ENCODE peak calls at places on chromosomes 5 and 9, in seven cellular contexts. Z is testis; O is stimulated activated CD4-positive, alpha-beta T cell treated with anti-CD3 and anti-CD28 coated beads, Interleukin-2, amount 100 ng/mL, for 48 hours; A is left ventricle myocardium inferior; G is ureter; H is T follicular helper cell; E is cardiac muscle cell. F is an unnamed sample.

GRCh38 chr9:122961139-122961538 is 20.3 kb downstream of the RABGAP1 start:
- DNase-seq in G (no peak), E (no peak), O (no peak), H (no peak), A (no peak), Z (no peak), F (no peak)

GRCh38 chr9:68983008-68983411 is 30.9 kb downstream of the PRKACG start:
- DNase-seq in H (no peak), Z (no peak), A (no peak), E (no peak), G (no peak), O (no peak), F (no peak)

GRCh38 chr9:135884328-135885035 is 22.9 kb downstream of the CAMSAP1 start:
- DNase-seq in H (no peak), E (peak; percentile 29), O (no peak), Z (no peak), A (no peak), G (no peak), F (no peak)

GRCh38 chr9:35791321-35791921 is at the start of gene NPR2:
- DNase-seq in A (peak; percentile 55), Z (peak; percentile 38), H (no peak), O (no peak), E (peak; percentile 58), G (no peak), F (peak; percentile 62)

GRCh38 chr9:93239526-93239925 is 55.6 kb downstream of the WNK2 start:
- DNase-seq in Z (no peak), E (no peak), O (no peak), G (no peak), A (no peak), H (no peak), F (no peak)

GRCh38 chr5:18882162-18882561 is 1105.8 kb downstream of the CDH18 start:
- DNase-seq in H (no peak), E (no peak), A (no peak), O (no peak), Z (no peak), G (no peak), F (no peak)

GRCh38 chr5:59756373-59757035 is 137.0 kb downstream of the PDE4D start:
- DNase-seq in G (no peak), Z (no peak), H (no peak), E (no peak), A (no peak), O (no peak), F (no peak)

GRCh38 chr5:120504057-120504456 is 40.0 kb downstream of the PRR16 start:
- DNase-seq in E (peak; percentile 7), Z (no peak), G (no peak), H (no peak), A (no peak), O (no peak), F (no peak)

GRCh38 chr5:74639538-74640449 is 734 bp downstream of the ENC1 start:
- DNase-seq in Z (peak; percentile 31), E (peak; percentile 61), H (no peak), A (peak; percentile 46), G (no peak), O (peak; percentile 35), F (peak; percentile 94)

GRCh38 chr9:30015073-30015472 is 2369.4 kb upstream of the ACO1 start:
- DNase-seq in A (no peak), O (no peak), G (no peak), H (no peak), E (no peak), Z (no peak), F (no peak)

GRCh38 chr5:164958688-164959087 is 1453.3 kb downstream of the MAT2B start:
- DNase-seq in Z (no peak), O (no peak), H (no peak), G (no peak), A (no peak), E (no peak), F (no peak)

GRCh38 chr9:136859821-136860269 is 6.3 kb downstream of the EDF1 start:
- DNase-seq in G (no peak), E (no peak), O (no peak), H (no peak), Z (no peak), A (peak; percentile 13), F (no peak)

GRCh38 chr5:110376281-110376916 is 350.1 kb downstream of the TMEM232 start:
- DNase-seq in E (no peak), G (no peak), Z (no peak), A (no peak), H (no peak), O (no peak), F (peak; percentile 52)

GRCh38 chr5:7396169-7397004 is 449 bp downstream of the ADCY2 start:
- DNase-seq in O (no peak), Z (no peak), A (no peak), G (no peak), H (no peak), E (peak; percentile 2), F (peak; percentile 77)

GRCh38 chr5:38831909-38832308 is 13.9 kb upstream of the OSMR start:
- DNase-seq in O (no peak), E (peak; percentile 75), Z (no peak), H (no peak), G (no peak), A (no peak), F (peak; percentile 23)

GRCh38 chr5:15575566-15576195 is 75.7 kb downstream of the FBXL7 start:
- DNase-seq in A (no peak), O (no peak), Z (no peak), E (no peak), H (no peak), G (no peak), F (no peak)